ENCODE peak calls at places on chromosome 19, in seven cellular contexts. One of them, this sample, is unnamed.

GRCh38 chr19:28541602-28542393 is 671.2 kb downstream of the UQCRFS1 start:
- DNase-seq in A549: no peak
- DNase-seq in GM12891: no peak
- DNase-seq in testis: no peak
- DNase-seq in gastrocnemius medialis: no peak
- DNase-seq in K562: no peak
- DNase-seq in upper lobe of left lung: no peak
- DNase-seq in this sample: no peak

GRCh38 chr19:12325690-12326089 is 7.7 kb downstream of the ZNF563 start:
- DNase-seq in K562: no peak
- DNase-seq in gastrocnemius medialis: no peak
- DNase-seq in GM12891: no peak
- DNase-seq in A549: no peak
- DNase-seq in testis: no peak
- DNase-seq in upper lobe of left lung: no peak
- DNase-seq in this sample: no peak

GRCh38 chr19:53868091-53868891 is 608 bp downstream of the MYADM start:
- DNase-seq in K562: peak
- DNase-seq in gastrocnemius medialis: no peak
- DNase-seq in A549: peak
- DNase-seq in GM12891: peak
- DNase-seq in testis: peak
- DNase-seq in upper lobe of left lung: peak
- DNase-seq in this sample: peak

GRCh38 chr19:34500656-34501120 is 19.1 kb downstream of the WTIP start:
- DNase-seq in K562: peak
- DNase-seq in GM12891: no peak
- DNase-seq in testis: peak
- DNase-seq in gastrocnemius medialis: no peak
- DNase-seq in upper lobe of left lung: no peak
- DNase-seq in A549: no peak
- DNase-seq in this sample: no peak

GRCh38 chr19:43720936-43721335 is 5.1 kb downstream of the IRGC start:
- DNase-seq in GM12891: no peak
- DNase-seq in upper lobe of left lung: no peak
- DNase-seq in testis: no peak
- DNase-seq in gastrocnemius medialis: no peak
- DNase-seq in K562: no peak
- DNase-seq in A549: no peak
- DNase-seq in this sample: no peak

GRCh38 chr19:15297416-15298224 is 34.7 kb downstream of the BRD4 start:
- DNase-seq in GM12891: no peak
- DNase-seq in gastrocnemius medialis: no peak
- DNase-seq in A549: peak
- DNase-seq in K562: no peak
- DNase-seq in upper lobe of left lung: no peak
- DNase-seq in testis: no peak
- DNase-seq in this sample: no peak

GRCh38 chr19:48921721-48922500 is 11.6 kb upstream of the DHDH start:
- DNase-seq in K562: no peak
- DNase-seq in A549: no peak
- DNase-seq in upper lobe of left lung: no peak
- DNase-seq in gastrocnemius medialis: no peak
- DNase-seq in testis: no peak
- DNase-seq in GM12891: no peak
- DNase-seq in this sample: no peak

GRCh38 chr19:48954011-48954594 is 572 bp upstream of the BAX start:
- DNase-seq in K562: no peak
- DNase-seq in gastrocnemius medialis: no peak
- DNase-seq in A549: no peak
- DNase-seq in upper lobe of left lung: no peak
- DNase-seq in testis: peak
- DNase-seq in GM12891: no peak
- DNase-seq in this sample: no peak

GRCh38 chr19:28883241-28883693 is 329.7 kb downstream of the UQCRFS1 start:
- DNase-seq in GM12891: no peak
- DNase-seq in K562: no peak
- DNase-seq in upper lobe of left lung: peak
- DNase-seq in gastrocnemius medialis: no peak
- DNase-seq in testis: peak
- DNase-seq in A549: no peak
- DNase-seq in this sample: no peak

GRCh38 chr19:27742041-27742440 is 1470.9 kb downstream of the UQCRFS1 start:
- DNase-seq in GM12891: no peak
- DNase-seq in gastrocnemius medialis: no peak
- DNase-seq in testis: no peak
- DNase-seq in upper lobe of left lung: no peak
- DNase-seq in A549: no peak
- DNase-seq in K562: no peak
- DNase-seq in this sample: no peak

GRCh38 chr19:11273288-11273687 is 11.0 kb upstream of the DOCK6 start:
- DNase-seq in upper lobe of left lung: no peak
- DNase-seq in testis: no peak
- DNase-seq in A549: no peak
- DNase-seq in K562: no peak
- DNase-seq in GM12891: no peak
- DNase-seq in gastrocnemius medialis: no peak
- DNase-seq in this sample: no peak

GRCh38 chr19:45817725-45818301 is 2.7 kb upstream of the RSPH6A start:
- DNase-seq in GM12891: no peak
- DNase-seq in K562: no peak
- DNase-seq in gastrocnemius medialis: no peak
- DNase-seq in upper lobe of left lung: peak
- DNase-seq in testis: no peak
- DNase-seq in A549: no peak
- DNase-seq in this sample: no peak

GRCh38 chr19:13176345-13176744 is 26.1 kb downstream of the IER2 start:
- DNase-seq in gastrocnemius medialis: no peak
- DNase-seq in GM12891: no peak
- DNase-seq in testis: no peak
- DNase-seq in upper lobe of left lung: no peak
- DNase-seq in K562: no peak
- DNase-seq in A549: no peak
- DNase-seq in this sample: no peak

DNA sequence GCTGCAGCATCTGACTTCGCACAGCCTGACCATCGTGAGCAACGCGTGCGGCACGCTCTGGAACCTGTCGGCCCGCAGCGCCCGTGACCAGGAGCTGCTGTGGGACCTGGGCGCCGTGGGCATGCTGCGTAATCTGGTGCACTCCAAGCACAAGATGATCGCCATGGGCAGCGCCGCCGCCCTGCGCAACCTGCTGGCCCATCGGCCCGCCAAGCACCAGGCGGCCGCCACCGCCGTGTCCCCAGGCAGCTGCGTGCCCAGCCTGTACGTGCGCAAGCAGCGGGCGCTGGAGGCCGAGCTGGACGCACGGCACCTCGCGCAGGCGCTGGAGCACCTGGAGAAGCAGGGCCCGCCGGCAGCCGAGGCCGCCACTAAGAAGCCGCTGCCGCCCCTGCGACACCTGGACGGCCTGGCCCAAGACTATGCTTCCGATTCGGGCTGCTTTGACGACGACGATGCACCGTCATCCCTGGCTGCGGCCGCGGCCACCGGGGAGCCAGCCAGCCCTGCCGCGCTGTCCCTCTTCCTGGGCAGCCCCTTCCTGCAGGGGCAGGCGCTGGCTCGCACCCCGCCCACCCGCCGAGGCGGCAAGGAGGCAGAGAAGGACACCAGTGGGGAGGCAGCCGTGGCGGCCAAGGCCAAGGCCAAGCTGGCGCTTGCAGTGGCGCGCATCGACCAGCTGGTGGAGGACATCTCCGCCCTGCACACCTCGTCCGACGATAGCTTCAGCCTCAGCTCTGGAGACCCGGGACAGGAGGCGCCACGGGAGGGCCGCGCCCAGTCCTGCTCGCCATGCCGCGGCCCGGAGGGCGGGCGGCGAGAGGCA is 13.6 kb downstream of the C19orf25 start:
- DNase-seq in gastrocnemius medialis: no peak
- DNase-seq in A549: no peak
- DNase-seq in upper lobe of left lung: peak
- DNase-seq in K562: no peak
- DNase-seq in GM12891: no peak
- DNase-seq in testis: peak
- DNase-seq in this sample: no peak
- TF ChIP-seq POLR2A in gastrocnemius medialis: no peak
- TF ChIP-seq POLR2A in A549: no peak
- TF ChIP-seq POLR2A in upper lobe of left lung: no peak
- TF ChIP-seq POLR2A in K562: no peak
- TF ChIP-seq POLR2A in GM12891: no peak
- TF ChIP-seq POLR2A in testis: no peak
- TF ChIP-seq POLR2A in this sample: no peak

DNA sequence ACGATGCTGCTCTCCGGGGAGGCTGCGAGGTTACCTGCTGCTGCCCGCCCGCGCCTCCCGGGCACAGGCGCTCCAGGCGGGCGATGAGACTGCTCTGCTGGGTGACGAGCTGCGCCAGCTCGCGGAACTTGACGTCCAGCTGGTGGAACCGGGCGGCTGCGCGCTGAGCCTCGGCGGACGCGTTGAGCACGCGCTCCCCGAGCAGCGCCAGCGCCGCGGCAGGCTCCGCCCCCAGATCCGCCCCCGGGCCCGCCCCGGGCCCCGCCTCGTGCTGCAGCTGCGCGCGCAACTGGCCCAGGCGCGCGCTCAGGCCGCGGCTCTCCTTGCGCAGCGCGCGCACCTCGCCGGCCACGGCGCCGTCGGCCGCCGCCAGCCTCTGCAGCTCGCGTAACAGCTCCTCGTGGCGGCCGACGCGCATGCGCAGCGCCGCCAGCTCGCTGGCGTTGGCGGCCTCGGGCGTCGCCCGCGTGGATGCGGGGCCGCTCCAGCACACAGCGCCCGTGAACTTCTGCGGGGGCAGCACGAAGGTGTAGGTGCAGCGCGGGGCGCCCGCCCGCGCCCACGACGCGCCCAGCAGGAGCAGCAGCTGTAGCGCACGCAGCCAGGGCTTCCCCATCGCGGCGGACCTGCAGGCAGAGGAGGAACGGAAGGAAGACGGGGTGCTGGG is 6.4 kb downstream of the ANGPTL6 start:
- DNase-seq in gastrocnemius medialis: peak
- DNase-seq in K562: peak
- DNase-seq in GM12891: peak
- DNase-seq in A549: peak
- DNase-seq in upper lobe of left lung: peak
- DNase-seq in testis: peak
- DNase-seq in this sample: peak
- TF ChIP-seq POLR2A in gastrocnemius medialis: no peak
- TF ChIP-seq POLR2A in K562: peak
- TF ChIP-seq POLR2A in GM12891: no peak
- TF ChIP-seq POLR2A in A549: peak
- TF ChIP-seq POLR2A in upper lobe of left lung: no peak
- TF ChIP-seq POLR2A in testis: no peak
- TF ChIP-seq POLR2A in this sample: peak

DNA sequence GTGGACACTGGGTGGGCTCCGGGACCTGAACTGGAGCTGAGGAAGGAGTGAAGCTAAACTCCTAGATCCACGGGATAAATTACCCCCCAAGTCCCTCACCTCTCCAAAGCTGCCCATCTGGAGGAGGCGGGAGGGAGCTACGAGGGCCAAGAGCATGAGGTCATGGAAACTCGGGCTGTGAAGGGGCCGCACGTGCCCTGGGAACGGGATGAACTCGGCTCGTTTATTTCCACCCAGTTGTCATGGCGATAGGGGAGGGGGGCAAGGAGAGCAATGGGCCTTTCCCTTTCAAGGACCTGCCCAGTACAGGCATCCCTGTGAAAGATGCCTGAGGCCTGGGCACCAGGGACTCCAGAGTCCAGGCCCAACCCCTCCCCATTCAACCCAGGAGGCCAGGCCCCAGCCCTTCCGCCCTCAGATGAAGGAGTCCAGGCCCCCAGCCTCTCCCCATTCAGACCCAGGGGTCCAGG is 3.8 kb downstream of the PPP1R12C start:
- DNase-seq in GM12891: no peak
- DNase-seq in gastrocnemius medialis: peak
- DNase-seq in A549: peak
- DNase-seq in upper lobe of left lung: peak
- DNase-seq in testis: peak
- DNase-seq in K562: peak
- DNase-seq in this sample: peak
- TF ChIP-seq POLR2A in GM12891: no peak
- TF ChIP-seq POLR2A in gastrocnemius medialis: no peak
- TF ChIP-seq POLR2A in A549: no peak
- TF ChIP-seq POLR2A in upper lobe of left lung: no peak
- TF ChIP-seq POLR2A in testis: no peak
- TF ChIP-seq POLR2A in K562: no peak
- TF ChIP-seq POLR2A in this sample: no peak

GRCh38 chr19:40750035-40750284 is 317 bp downstream of the ACTMAP start:
- DNase-seq in upper lobe of left lung: no peak
- DNase-seq in GM12891: no peak
- DNase-seq in gastrocnemius medialis: no peak
- DNase-seq in testis: no peak
- DNase-seq in K562: no peak
- DNase-seq in A549: no peak
- DNase-seq in this sample: no peak

GRCh38 chr19:40747536-40747935 is 2.7 kb downstream of the ACTMAP start:
- DNase-seq in testis: no peak
- DNase-seq in GM12891: no peak
- DNase-seq in A549: no peak
- DNase-seq in gastrocnemius medialis: no peak
- DNase-seq in upper lobe of left lung: no peak
- DNase-seq in K562: no peak
- DNase-seq in this sample: no peak

GRCh38 chr19:40751065-40751923 is at the start of gene SNRPA:
- DNase-seq in K562: peak
- DNase-seq in testis: peak
- DNase-seq in GM12891: peak
- DNase-seq in gastrocnemius medialis: peak
- DNase-seq in upper lobe of left lung: no peak
- DNase-seq in A549: peak
- DNase-seq in this sample: peak

GRCh38 chr19:40754611-40755247 is 3.7 kb downstream of the SNRPA start:
- DNase-seq in GM12891: no peak
- DNase-seq in gastrocnemius medialis: no peak
- DNase-seq in upper lobe of left lung: no peak
- DNase-seq in K562: no peak
- DNase-seq in testis: no peak
- DNase-seq in A549: no peak
- DNase-seq in this sample: no peak

DNA sequence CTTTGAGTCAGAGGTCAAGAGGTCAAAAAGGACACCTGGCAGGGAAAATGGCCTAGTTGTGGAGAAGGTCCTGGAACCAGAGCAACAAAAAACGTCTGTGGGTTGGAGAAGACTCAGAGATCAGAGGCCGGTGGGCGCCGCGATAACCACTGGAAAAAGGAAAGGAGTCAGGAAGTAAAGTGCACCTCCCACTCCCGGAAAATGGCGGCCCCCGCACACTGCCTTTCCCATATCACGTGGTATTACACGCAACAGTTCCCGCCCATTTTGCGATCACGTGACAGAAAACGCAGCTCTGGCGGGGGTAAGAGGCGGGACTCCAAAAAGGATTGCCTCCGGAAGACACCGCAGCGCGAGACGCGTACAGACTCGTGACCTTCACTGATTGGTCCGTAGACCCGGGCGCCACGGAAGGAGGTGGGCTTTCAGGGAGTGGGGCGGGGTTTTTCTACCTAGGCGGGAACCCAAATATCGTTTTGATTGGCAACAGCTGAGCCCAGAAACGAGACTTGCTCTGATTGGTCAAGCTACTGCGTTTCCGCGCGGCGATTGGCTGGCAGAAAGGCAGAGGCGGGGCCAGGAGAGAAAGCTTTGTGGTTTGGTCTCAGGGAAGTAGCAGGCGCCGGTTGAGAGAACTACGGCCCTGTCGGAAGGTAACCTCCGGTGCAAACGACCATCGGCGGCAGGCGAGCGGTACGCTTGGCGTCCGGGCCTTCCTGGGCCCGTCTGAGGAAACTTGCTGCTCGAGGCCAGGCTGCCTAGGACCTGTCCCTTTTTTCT is at the start of gene ACTMAP:
- DNase-seq in A549: peak
- DNase-seq in testis: peak
- DNase-seq in gastrocnemius medialis: peak
- DNase-seq in GM12891: peak
- DNase-seq in K562: peak
- DNase-seq in upper lobe of left lung: peak
- DNase-seq in this sample: peak
- TF ChIP-seq POLR2A in A549: peak
- TF ChIP-seq POLR2A in testis: no peak
- TF ChIP-seq POLR2A in gastrocnemius medialis: peak
- TF ChIP-seq POLR2A in GM12891: peak
- TF ChIP-seq POLR2A in K562: peak
- TF ChIP-seq POLR2A in upper lobe of left lung: peak
- TF ChIP-seq POLR2A in this sample: peak